ENCODE peak calls at places on chromosomes 7 and 10, in nine cellular contexts. Y is activated T-helper 1 cell treated with anti-CD3 and anti-CD28 coated beads, Interleukin-12 subunit alpha, Interleukin-12 subunit beta, Interleukin-2, Interleukin-4 antibody, amounts not matched to agents 30 ng/mL and 10 ng/mL and 1 ng/mL, durations not matched to agents 14 hours and 24 hours and 36 hours; G is RCC 7860; X is H4; U is hypothalamus; F is cardiac muscle cell; C is transverse colon; W is tibial artery; H is mesendoderm. Z is an unnamed sample.

GRCh38 chr7:83347836-83348482 is 185.3 kb upstream of the PCLO start:
- DNase-seq in W (no peak), H (peak; percentile 83), U (no peak), G (peak; percentile 39), X (peak; percentile 68), C (peak; percentile 14), F (peak; percentile 70), Y (no peak), Z (no peak)

GRCh38 chr10:5666324-5667220 is at the start of gene ASB13:
- DNase-seq in X (peak; percentile 28), H (peak; percentile 70), C (peak; percentile 80), F (peak; percentile 54), G (peak; percentile 13), U (peak; percentile 50), Y (peak; percentile 27), W (peak; percentile 54), Z (no peak)

GRCh38 chr10:119283818-119284217 is 76.4 kb downstream of the GRK5 start:
- DNase-seq in X (no peak), H (no peak), G (no peak), W (no peak), F (no peak), U (no peak), Y (peak; percentile 34), C (peak; percentile 42), Z (no peak)

GRCh38 chr10:122219340-122219739 is 51.8 kb upstream of the BTBD16 start:
- DNase-seq in H (no peak), G (no peak), U (no peak), Y (no peak), X (no peak), W (no peak), F (no peak), C (no peak), Z (no peak)

GRCh38 chr10:17836917-17837316 is 27.8 kb downstream of the MRC1 start:
- DNase-seq in H (peak; percentile 97), W (peak; percentile 41), C (peak; percentile 60), F (peak; percentile 86), X (peak; percentile 13), Y (no peak), G (peak; percentile 62), U (no peak), Z (no peak)

GRCh38 chr7:158204453-158204852 is 383.2 kb downstream of the PTPRN2 start:
- DNase-seq in G (no peak), F (no peak), U (no peak), C (no peak), Y (no peak), W (no peak), X (no peak), H (no peak), Z (no peak)

GRCh38 chr7:157046681-157047080 is 36.2 kb upstream of the MNX1 start:
- DNase-seq in Y (no peak), G (peak; percentile 37), H (no peak), F (no peak), X (no peak), U (no peak), C (no peak), W (no peak), Z (no peak)

GRCh38 chr7:103150192-103150591 is 1.3 kb upstream of the NAPEPLD start:
- DNase-seq in Y (no peak), C (peak; percentile 50), G (no peak), W (no peak), X (no peak), H (peak; percentile 48), U (no peak), F (no peak), Z (no peak)

GRCh38 chr7:1169409-1170368 is 9.7 kb upstream of the ZFAND2A start:
- DNase-seq in U (peak; percentile 73), X (peak; percentile 76), H (peak; percentile 85), Y (peak; percentile 85), C (peak; percentile 90), F (peak; percentile 33), W (peak; percentile 82), G (peak; percentile 4), Z (peak; percentile 89)

Z was measured in GM19239.